ENCODE peak calls at places on chromosomes 12 and 14, in four cellular contexts. U is amniotic epithelial cell, X is fibroblast of lung, I is KBM-7. K is an unnamed sample.

GRCh38 chr14:102768223-102769048 is 8.8 kb upstream of the TRAF3 start:
- DNase-seq in U (no peak), X (no peak), I (peak), K (no peak)

GRCh38 chr14:55129428-55130193 is 559 bp downstream of the LGALS3 start:
- DNase-seq in I (peak), U (peak), X (peak), K (peak)

GRCh38 chr14:88551936-88552565 is 2.8 kb downstream of the PTPN21 start:
- DNase-seq in X (peak), U (no peak), I (no peak), K (peak)

GRCh38 chr12:78101946-78102635 is 271.4 kb downstream of the NAV3 start:
- DNase-seq in X (no peak), I (no peak), U (no peak), K (no peak)

GRCh38 chr14:72906879-72907278 is 13.0 kb upstream of the DPF3 start:
- DNase-seq in U (no peak), I (no peak), X (no peak), K (no peak)

GRCh38 chr12:68416826-68417225 is 84.7 kb upstream of the MDM1 start:
- DNase-seq in I (no peak), X (peak), U (peak), K (no peak)

GRCh38 chr14:81927069-81927468 is 393.4 kb upstream of the SEL1L start:
- DNase-seq in U (no peak), X (no peak), I (peak), K (no peak)

GRCh38 chr12:66235626-66236281 is 46.7 kb downstream of the IRAK3 start:
- DNase-seq in X (no peak), U (peak), I (peak), K (peak)

GRCh38 chr14:75881986-75882385 is 99.8 kb downstream of the TGFB3 start:
- DNase-seq in X (no peak), U (peak), I (no peak), K (no peak)

GRCh38 chr12:72966684-72967083 is 694.5 kb downstream of the TRHDE start:
- DNase-seq in X (no peak), I (no peak), U (no peak), K (no peak)

GRCh38 chr12:50764116-50764860 is 387 bp downstream of the ATF1 start:
- DNase-seq in I (peak), X (peak), U (peak), K (peak)

GRCh38 chr12:47343684-47344567 is 264.2 kb upstream of the AMIGO2 start:
- DNase-seq in X (peak), U (no peak), I (no peak), K (peak)

GRCh38 chr12:96743606-96744005 is 163.5 kb upstream of the NEDD1 start:
- DNase-seq in U (no peak), X (peak), I (no peak), K (peak)

GRCh38 chr14:105201928-105202513 is 20.9 kb upstream of the NUDT14 start:
- DNase-seq in U (no peak), I (peak), X (no peak), K (no peak)

GRCh38 chr14:92994942-92995341 is 72.0 kb downstream of the CHGA start:
- DNase-seq in U (no peak), I (no peak), X (no peak), K (no peak)

GRCh38 chr12:109804820-109805761 is 28.1 kb downstream of the TRPV4 start:
- DNase-seq in X (peak), U (peak), I (peak), K (peak)

GRCh38 chr12:29149691-29150382 is 759 bp downstream of the FAR2 start:
- DNase-seq in X (no peak), I (peak), U (no peak), K (no peak)

GRCh38 chr14:25017562-25017961 is 32.4 kb downstream of the STXBP6 start:
- DNase-seq in U (no peak), I (no peak), X (no peak), K (no peak)

GRCh38 chr12:62848418-62848817 is 86.5 kb downstream of the PPM1H start:
- DNase-seq in I (no peak), X (peak), U (peak), K (no peak)

GRCh38 chr14:76271371-76271770 is 104.6 kb upstream of the ESRRB start:
- DNase-seq in X (no peak), U (no peak), I (no peak), K (no peak)

GRCh38 chr14:59123975-59124374 is 64.5 kb upstream of the DAAM1 start:
- DNase-seq in X (no peak), U (peak), I (peak), K (no peak)

GRCh38 chr14:35403085-35403396 is 1.5 kb downstream of the NFKBIA start:
- DNase-seq in U (peak), X (peak), I (no peak), K (peak)

GRCh38 chr14:76123426-76124095 is 28.2 kb upstream of the GPATCH2L start:
- DNase-seq in I (no peak), X (no peak), U (no peak), K (no peak)

GRCh38 chr14:93953739-93954515 is 22.4 kb downstream of the ASB2 start:
- DNase-seq in U (no peak), I (no peak), X (no peak), K (no peak)

GRCh38 chr12:30529489-30530269 is 166.0 kb downstream of the IPO8 start:
- DNase-seq in I (no peak), U (no peak), X (no peak), K (no peak)

GRCh38 chr14:101820283-101820798 is 58.8 kb downstream of the PPP2R5C start:
- DNase-seq in X (no peak), U (no peak), I (no peak), K (no peak)

GRCh38 chr14:102262894-102263462 is 42.0 kb downstream of the MOK start:
- DNase-seq in I (peak), X (peak), U (peak), K (peak)

GRCh38 chr12:104485651-104486341 is 29.0 kb downstream of the CHST11 start:
- DNase-seq in I (peak), X (no peak), U (no peak), K (no peak)

GRCh38 chr12:71589478-71589881 is 74.2 kb downstream of the ZFC3H1 start:
- DNase-seq in U (no peak), I (no peak), X (peak), K (no peak)

GRCh38 chr12:76024102-76024781 is 7.3 kb downstream of the PHLDA1 start:
- DNase-seq in I (no peak), X (peak), U (no peak), K (no peak)

GRCh38 chr12:131912526-131913274 is 16.4 kb upstream of the PUS1 start:
- DNase-seq in U (peak), I (no peak), X (peak), K (peak)

GRCh38 chr12:110102255-110102654 is 21.9 kb upstream of the IFT81 start:
- DNase-seq in X (peak), I (peak), U (peak), K (peak)

GRCh38 chr14:51576899-51577298 is 74.8 kb upstream of the FRMD6 start:
- DNase-seq in U (no peak), I (no peak), X (peak), K (no peak)

GRCh38 chr14:62126885-62127478 is 364.8 kb downstream of the SNAPC1 start:
- DNase-seq in U (peak), X (peak), I (peak), K (peak)

GRCh38 chr12:7068240-7068993 is 7.9 kb downstream of the C1S start:
- DNase-seq in I (no peak), X (peak), U (peak), K (no peak)

GRCh38 chr14:50357124-50357523 is 39.6 kb downstream of the CDKL1 start:
- DNase-seq in U (no peak), I (peak), X (no peak), K (no peak)

GRCh38 chr12:47938093-47938492 is 25.3 kb upstream of the TMEM106C start:
- DNase-seq in X (peak), I (no peak), U (no peak), K (no peak)

GRCh38 chr14:55328317-55328716 is 57.1 kb downstream of the FBXO34 start:
- DNase-seq in I (no peak), U (peak), X (peak), K (no peak)

K was measured in endothelial cell of umbilical vein.